ENCODE peak calls at places on chromosomes 5 and 9, in nine cellular contexts. B is pancreas, H is PC-9, S is dorsolateral prefrontal cortex, K is HFF-Myc, E is left ventricle myocardium inferior, F is MM.1S, Z is right lobe of liver, N is PC-3. Y is an unnamed sample.
A peak's percentile ranks its signal among the peaks of the same experiment; 100 is the strongest.

GRCh38 chr9:2017459-2018161 is 2.5 kb downstream of the SMARCA2 start:
- DNase-seq in B (peak; percentile 76), H (peak; percentile 26), S (peak; percentile 82), K (no peak), E (peak; percentile 81), F (peak; percentile 59), Z (peak; percentile 87), N (peak; percentile 47), Y (peak; percentile 86)

GRCh38 chr5:59178482-59178881 is 595.6 kb downstream of the RAB3C start:
- DNase-seq in B (no peak), H (no peak), S (no peak), K (no peak), E (no peak), F (peak; percentile 59), Z (no peak), N (no peak), Y (no peak)

GRCh38 chr9:135805422-135806022 is 101.8 kb downstream of the CAMSAP1 start:
- DNase-seq in B (no peak), H (no peak), S (peak; percentile 17), K (no peak), E (no peak), F (no peak), Z (peak; percentile 46), N (no peak), Y (no peak)

GRCh38 chr5:74311961-74312360 is 328.6 kb downstream of the ENC1 start:
- DNase-seq in B (no peak), H (no peak), S (no peak), K (no peak), E (peak; percentile 18), F (no peak), Z (no peak), N (no peak), Y (no peak)

GRCh38 chr9:19896161-19896560 is 107.3 kb upstream of the SLC24A2 start:
- DNase-seq in B (no peak), H (no peak), S (no peak), K (no peak), E (no peak), F (no peak), Z (no peak), N (no peak), Y (no peak)

GRCh38 chr9:135050072-135050990 is 37.1 kb upstream of the OLFM1 start:
- DNase-seq in B (no peak), H (no peak), S (peak; percentile 34), K (no peak), E (no peak), F (no peak), Z (no peak), N (no peak), Y (no peak)

GRCh38 chr5:68287976-68288755 is 72.6 kb downstream of the PIK3R1 start:
- DNase-seq in B (peak; percentile 60), H (peak; percentile 33), S (peak; percentile 81), K (no peak), E (peak; percentile 76), F (peak; percentile 96), Z (peak; percentile 88), N (peak; percentile 28), Y (peak; percentile 80)

GRCh38 chr9:136543830-136544548 is 1.9 kb downstream of the NOTCH1 start:
- DNase-seq in B (peak; percentile 70), H (no peak), S (peak; percentile 90), K (no peak), E (no peak), F (no peak), Z (no peak), N (no peak), Y (peak; percentile 81)

GRCh38 chr5:1168751-1169607 is 32.4 kb upstream of the SLC6A19 start:
- DNase-seq in B (no peak), H (no peak), S (no peak), K (no peak), E (no peak), F (no peak), Z (peak; percentile 45), N (no peak), Y (no peak)

GRCh38 chr9:37034320-37034937 is 361 bp upstream of the PAX5 start:
- DNase-seq in B (no peak), H (no peak), S (no peak), K (no peak), E (no peak), F (peak; percentile 54), Z (peak; percentile 53), N (peak; percentile 40), Y (peak; percentile 65)

GRCh38 chr9:22238809-22239684 is 207.6 kb upstream of the DMRTA1 start:
- DNase-seq in B (no peak), H (no peak), S (no peak), K (no peak), E (no peak), F (peak; percentile 48), Z (no peak), N (peak; percentile 51), Y (no peak)

GRCh38 chr9:3177921-3178320 is 334.0 kb upstream of the PUM3 start:
- DNase-seq in B (no peak), H (no peak), S (no peak), K (no peak), E (no peak), F (no peak), Z (no peak), N (no peak), Y (no peak)

GRCh38 chr9:79382468-79382867 is 189.3 kb upstream of the TLE4 start:
- DNase-seq in B (no peak), H (no peak), S (no peak), K (no peak), E (no peak), F (no peak), Z (no peak), N (no peak), Y (no peak)

GRCh38 chr9:133707065-133707760 is 30.9 kb downstream of the SARDH start:
- DNase-seq in B (no peak), H (no peak), S (peak; percentile 61), K (no peak), E (peak; percentile 61), F (no peak), Z (no peak), N (no peak), Y (peak; percentile 25)

GRCh38 chr5:66829826-66830225 is 233.6 kb downstream of the MAST4 start:
- DNase-seq in B (no peak), H (no peak), S (no peak), K (no peak), E (no peak), F (peak; percentile 78), Z (no peak), N (peak; percentile 26), Y (no peak)

GRCh38 chr9:109903515-109904138 is 123.6 kb downstream of the PALM2AKAP2 start:
- DNase-seq in B (peak; percentile 32), H (peak; percentile 68), S (peak; percentile 61), K (peak; percentile 69), E (peak; percentile 29), F (peak; percentile 84), Z (no peak), N (peak; percentile 78), Y (no peak)

GRCh38 chr5:138337685-138338410 is at the start of gene FAM53C:
- DNase-seq in B (peak; percentile 93), H (peak; percentile 98), S (peak; percentile 92), K (peak; percentile 69), E (peak; percentile 91), F (peak; percentile 95), Z (peak; percentile 96), N (peak; percentile 82), Y (peak; percentile 96)
- TF ChIP-seq CTCF in B (no peak), H (no peak), S (no peak), K (no peak), E (no peak), F (no peak), Z (peak; percentile 14), N (no peak), Y (no peak)

DNA sequence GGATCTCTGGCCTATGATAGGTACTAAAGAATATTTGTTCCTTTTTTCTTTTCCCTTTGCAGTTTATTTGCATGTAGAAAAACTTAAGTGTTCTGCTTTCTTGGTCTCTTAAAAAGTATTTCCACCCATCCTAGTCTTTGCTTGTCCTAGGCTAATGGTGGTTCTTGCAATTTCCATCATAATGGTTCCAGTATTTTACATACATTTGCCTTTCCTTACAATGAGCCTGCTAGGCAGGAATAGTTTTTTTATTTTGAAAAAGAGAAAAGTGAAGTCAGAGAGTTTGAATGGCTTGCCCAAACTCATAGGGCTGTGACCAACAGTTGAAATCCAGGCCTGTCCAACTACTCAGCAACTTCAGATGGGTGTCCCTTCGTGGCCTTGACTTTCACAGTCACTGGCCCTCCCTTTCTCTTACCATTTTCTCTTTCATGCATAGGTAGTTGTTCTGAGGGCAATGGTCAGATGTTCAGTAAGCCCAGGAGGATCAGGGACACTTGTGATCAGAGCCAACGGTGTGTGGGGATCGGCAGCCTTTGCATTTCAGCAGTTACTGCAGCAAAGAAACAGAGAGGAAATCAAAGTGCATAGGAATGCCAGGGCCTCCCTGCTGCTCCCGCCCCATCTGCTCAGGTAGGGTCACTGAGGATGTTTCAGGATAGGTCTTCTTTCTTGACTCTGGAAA is 184.8 kb upstream of the KLF4 start:
- DNase-seq in B (no peak), H (no peak), S (no peak), K (no peak), E (no peak), F (no peak), Z (no peak), N (no peak), Y (no peak)
- H3K4me3 ChIP-seq in B (no peak overlapping the region), H (no peak overlapping the region), S (no peak overlapping the region), K (no peak overlapping the region), E (no peak overlapping the region), F (no peak overlapping the region), Z (no peak overlapping the region), N (no peak overlapping the region), Y (no peak overlapping the region)

DNA sequence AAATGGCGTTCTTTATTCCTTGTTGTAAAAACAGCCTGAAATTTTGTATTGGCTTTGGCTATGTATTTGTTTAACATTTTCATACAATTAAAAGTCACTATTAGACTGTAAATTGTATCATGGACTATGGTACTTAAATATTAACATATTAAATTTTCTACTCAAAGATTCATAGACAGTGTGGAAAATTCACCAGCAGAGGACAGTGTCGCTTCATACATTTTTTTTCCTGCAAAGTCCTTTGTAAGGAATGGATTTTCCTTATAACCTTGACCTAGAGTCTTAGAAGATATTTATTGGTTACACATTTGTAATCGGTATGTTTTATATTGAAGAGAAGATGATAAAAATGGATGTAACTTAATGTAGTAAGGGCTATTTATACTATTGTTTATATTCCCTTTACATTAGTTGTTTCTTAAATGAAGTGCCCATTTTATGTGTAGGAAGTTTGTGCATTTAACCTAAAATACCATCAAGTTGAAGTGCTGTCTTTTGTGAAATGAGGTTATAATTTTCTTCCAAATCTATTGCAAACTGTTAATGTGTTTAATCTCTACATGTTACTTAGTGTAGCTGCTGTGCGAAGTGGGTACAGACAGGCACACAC is 150.1 kb downstream of the KDM4C start:
- DNase-seq in B (no peak), H (no peak), S (no peak), K (no peak), E (no peak), F (no peak), Z (no peak), N (peak; percentile 64), Y (no peak)
- TF ChIP-seq CTCF in B (no peak), H (peak; percentile 66), S (peak; percentile 68), K (peak; percentile 52), E (peak; percentile 64), F (peak; percentile 18), Z (peak; percentile 36), N (peak; percentile 76), Y (peak; percentile 17)

GRCh38 chr9:125428515-125429467 is 167.2 kb downstream of the GAPVD1 start:
- DNase-seq in B (no peak), H (no peak), S (no peak), K (peak; percentile 77), E (no peak), F (no peak), Z (peak; percentile 47), N (no peak), Y (no peak)
- H3K4me3 ChIP-seq in B (no peak overlapping the region), H (no peak overlapping the region), S (no peak overlapping the region), K (no peak overlapping the region), E (no peak overlapping the region), F (no peak overlapping the region), Z (no peak overlapping the region), N (no peak overlapping the region), Y (no peak overlapping the region)

Y was measured in mucosa of descending colon.